ENCODE peak calls at places on chromosomes 2 and 18, in nine cellular contexts. O is activated CD4-positive, alpha-beta T cell treated with anti-CD3 and anti-CD28 coated beads for 1 hour; D is RKO; J is ELR; A is neural crest cell; P is anterior cingulate cortex; X is right cardiac atrium; K is activated gamma-delta T cell treated with Interleukin-2 at 50 U/mL for 16 hours; N is pancreas. H is an unnamed sample.

GRCh38 chr2:121588357-121588756 is 57.7 kb downstream of the RNU4ATAC start:
- DNase-seq in O (no peak), D (no peak), J (no peak), A (no peak), P (no peak), X (no peak), K (no peak), N (no peak), H (no peak)

GRCh38 chr2:216880509-216881184 is 20.8 kb upstream of the TNP1 start:
- DNase-seq in O (no peak), D (no peak), J (no peak), A (no peak), P (no peak), X (no peak), K (no peak), N (no peak), H (no peak)

GRCh38 chr2:219912530-219912929 is 285.1 kb downstream of the SLC4A3 start:
- DNase-seq in O (no peak), D (no peak), J (peak), A (no peak), P (no peak), X (no peak), K (no peak), N (no peak), H (no peak)

GRCh38 chr18:33812186-33812585 is 234.2 kb downstream of the ASXL3 start:
- DNase-seq in O (no peak), D (no peak), J (no peak), A (no peak), P (no peak), X (no peak), K (no peak), N (no peak), H (no peak)

GRCh38 chr2:230898016-230898415 is 27.0 kb downstream of the GPR55 start:
- DNase-seq in O (no peak), D (no peak), J (no peak), A (no peak), P (no peak), X (no peak), K (no peak), N (no peak), H (no peak)

GRCh38 chr18:53792762-53793161 is 431.7 kb downstream of the MBD2 start:
- DNase-seq in O (no peak), D (no peak), J (no peak), A (no peak), P (no peak), X (no peak), K (no peak), N (no peak), H (no peak)

GRCh38 chr2:229539628-229540027 is 174.7 kb downstream of the DNER start:
- DNase-seq in O (no peak), D (peak), J (peak), A (no peak), P (no peak), X (no peak), K (no peak), N (no peak), H (no peak)

GRCh38 chr2:54666741-54667639 is 56.5 kb upstream of the EML6 start:
- DNase-seq in O (no peak), D (no peak), J (no peak), A (no peak), P (peak), X (peak), K (no peak), N (no peak), H (peak)

GRCh38 chr18:25229080-25229479 is 122.9 kb downstream of the ZNF521 start:
- DNase-seq in O (no peak), D (no peak), J (no peak), A (no peak), P (no peak), X (peak), K (no peak), N (no peak), H (no peak)

GRCh38 chr2:151808258-151809072 is 19.8 kb downstream of the ARL5A start:
- DNase-seq in O (no peak), D (peak), J (peak), A (no peak), P (no peak), X (no peak), K (no peak), N (no peak), H (no peak)

GRCh38 chr18:75727479-75727878 is 300.0 kb upstream of the SMIM21 start:
- DNase-seq in O (no peak), D (peak), J (peak), A (peak), P (peak), X (peak), K (no peak), N (no peak), H (peak)

GRCh38 chr2:196528486-196529223 is 110.9 kb upstream of the CCDC150 start:
- DNase-seq in O (no peak), D (no peak), J (no peak), A (no peak), P (no peak), X (no peak), K (no peak), N (no peak), H (peak)

GRCh38 chr18:49844903-49845302 is 31.6 kb upstream of the ACAA2 start:
- DNase-seq in O (no peak), D (no peak), J (no peak), A (no peak), P (no peak), X (no peak), K (no peak), N (no peak), H (no peak)

GRCh38 chr2:219002395-219003266 is 9.4 kb upstream of the CRYBA2 start:
- DNase-seq in O (no peak), D (no peak), J (no peak), A (peak), P (peak), X (peak), K (peak), N (peak), H (no peak)

GRCh38 chr2:24179683-24180082 is 4.8 kb downstream of the FAM228A start:
- DNase-seq in O (no peak), D (no peak), J (no peak), A (no peak), P (no peak), X (no peak), K (no peak), N (no peak), H (no peak)

GRCh38 chr18:3919396-3920061 is 469.6 kb downstream of the TGIF1 start:
- DNase-seq in O (no peak), D (no peak), J (no peak), A (no peak), P (no peak), X (no peak), K (no peak), N (no peak), H (no peak)

GRCh38 chr2:160125366-160125765 is 63.0 kb upstream of the PLA2R1 start:
- DNase-seq in O (no peak), D (no peak), J (no peak), A (no peak), P (no peak), X (no peak), K (no peak), N (no peak), H (no peak)

GRCh38 chr2:159124441-159124911 is 156.0 kb downstream of the TANC1 start:
- DNase-seq in O (no peak), D (no peak), J (peak), A (no peak), P (no peak), X (no peak), K (peak), N (no peak), H (no peak)

GRCh38 chr2:230893881-230894781 is 29.4 kb downstream of the ITM2C start:
- DNase-seq in O (no peak), D (no peak), J (peak), A (no peak), P (no peak), X (peak), K (peak), N (no peak), H (peak)

GRCh38 chr2:165898381-165898780 is 55.2 kb downstream of the TTC21B start:
- DNase-seq in O (no peak), D (no peak), J (peak), A (no peak), P (no peak), X (no peak), K (no peak), N (no peak), H (no peak)

GRCh38 chr2:25279091-25279651 is 62.6 kb downstream of the DNMT3A start:
- DNase-seq in O (no peak), D (no peak), J (no peak), A (no peak), P (peak), X (peak), K (no peak), N (peak), H (peak)

GRCh38 chr2:107986278-107987217 is at the start of gene SLC5A7:
- DNase-seq in O (no peak), D (no peak), J (no peak), A (no peak), P (no peak), X (no peak), K (no peak), N (no peak), H (no peak)

GRCh38 chr18:47772374-47773248 is 157.8 kb downstream of the SMAD2 start:
- DNase-seq in O (peak), D (peak), J (peak), A (peak), P (peak), X (peak), K (peak), N (peak), H (no peak)

GRCh38 chr18:42137671-42138375 is 182.8 kb downstream of the PIK3C3 start:
- DNase-seq in O (no peak), D (no peak), J (no peak), A (no peak), P (no peak), X (no peak), K (no peak), N (no peak), H (no peak)

GRCh38 chr2:240189686-240190085 is 49.2 kb upstream of the OTOS start:
- DNase-seq in O (no peak), D (no peak), J (no peak), A (no peak), P (no peak), X (no peak), K (no peak), N (peak), H (no peak)

GRCh38 chr2:220764246-220764645 is 807.9 kb downstream of the EPHA4 start:
- DNase-seq in O (no peak), D (no peak), J (no peak), A (no peak), P (no peak), X (no peak), K (no peak), N (no peak), H (no peak)

H was measured in globus pallidus.